ENCODE peak calls at places on chromosome 3, in seven cellular contexts. F is activated CD4-positive, alpha-beta T cell treated with anti-CD3 and anti-CD28 coated beads for 36 hours; X is NCI-H774; D is PC-3; Z is T-helper 9 cell; W is breast epithelium; Q is HT1080. O is an unnamed sample.

GRCh38 chr3:13057641-13058040 is 15.6 kb downstream of the IQSEC1 start:
- DNase-seq in F (no peak), X (no peak), D (no peak), Z (no peak), W (no peak), Q (no peak), O (no peak)

GRCh38 chr3:41769106-41769505 is 192.8 kb downstream of the ULK4 start:
- DNase-seq in F (no peak), X (no peak), D (no peak), Z (no peak), W (no peak), Q (no peak), O (no peak)

GRCh38 chr3:123071146-123071545 is 4.3 kb downstream of the PDIA5 start:
- DNase-seq in F (no peak), X (no peak), D (no peak), Z (no peak), W (no peak), Q (no peak), O (no peak)

GRCh38 chr3:40229411-40229810 is 80.1 kb upstream of the EIF1B start:
- DNase-seq in F (no peak), X (no peak), D (no peak), Z (no peak), W (no peak), Q (no peak), O (no peak)

GRCh38 chr3:24487325-24488242 is 7.1 kb downstream of the THRB start:
- DNase-seq in F (no peak), X (no peak), D (no peak), Z (no peak), W (no peak), Q (no peak), O (no peak)

GRCh38 chr3:57068437-57069089 is 8.1 kb downstream of the SPATA12 start:
- DNase-seq in F (peak; percentile 11), X (no peak), D (peak; percentile 81), Z (no peak), W (no peak), Q (peak; percentile 94), O (no peak)

GRCh38 chr3:46719735-46720271 is 2.1 kb upstream of the PRSS50 start:
- DNase-seq in F (no peak), X (no peak), D (no peak), Z (no peak), W (peak; percentile 31), Q (no peak), O (no peak)

GRCh38 chr3:148757238-148757930 is 59.7 kb downstream of the AGTR1 start:
- DNase-seq in F (no peak), X (no peak), D (no peak), Z (no peak), W (no peak), Q (peak; percentile 71), O (no peak)

GRCh38 chr3:160956785-160957184 is 148.4 kb downstream of the B3GALNT1 start:
- DNase-seq in F (no peak), X (no peak), D (peak; percentile 74), Z (no peak), W (no peak), Q (peak; percentile 53), O (no peak)

O was measured in stimulated activated naive CD4-positive, alpha-beta T cell treated with Interleukin-2 at 50 U/mL for 16 hours.